ENCODE peak calls at places on chromosomes 13 and 19, in eight cellular contexts. O is adrenal gland, V is nephron progenitor cell, G is HCT116, S is foreskin fibroblast, F is lower leg skin, H is AG09319, M is WTC11. T is an unnamed sample.
A peak's percentile ranks its signal among the peaks of the same experiment; 100 is the strongest.

GRCh38 chr13:66992183-66992582 is 238.0 kb downstream of the PCDH9 start:
- DNase-seq in S (peak; percentile 31), M (no peak), H (no peak), V (no peak), G (no peak), F (no peak), O (no peak), T (no peak)

GRCh38 chr13:21675095-21676007 is 4.5 kb downstream of the FGF9 start:
- DNase-seq in O (peak; percentile 63), G (no peak), V (peak; percentile 55), F (no peak), H (no peak), S (no peak), M (peak; percentile 57), T (no peak)

GRCh38 chr13:50677687-50678463 is 165.6 kb downstream of the DLEU7 start:
- DNase-seq in M (no peak), O (no peak), H (no peak), V (no peak), F (no peak), S (peak; percentile 18), G (no peak), T (no peak)

GRCh38 chr13:27599845-27600553 is 20.3 kb downstream of the LNX2 start:
- DNase-seq in S (peak; percentile 72), F (no peak), O (peak; percentile 41), G (peak; percentile 34), H (no peak), V (no peak), M (no peak), T (no peak)

GRCh38 chr19:347946-348861 is 3.6 kb upstream of the MIER2 start:
- DNase-seq in H (no peak), S (no peak), M (peak; percentile 61), G (no peak), O (no peak), V (no peak), F (no peak), T (no peak)

GRCh38 chr13:55160911-55161310 is 1979.8 kb upstream of the PRR20A start:
- DNase-seq in O (no peak), S (no peak), V (no peak), F (no peak), G (no peak), H (no peak), M (no peak), T (no peak)

GRCh38 chr13:45925151-45925550 is 73.6 kb upstream of the SIAH3 start:
- DNase-seq in S (no peak), M (no peak), O (no peak), F (no peak), V (no peak), H (no peak), G (no peak), T (no peak)

GRCh38 chr19:48171584-48172170 is 1.2 kb downstream of the ZSWIM9 start:
- DNase-seq in F (no peak), S (no peak), O (no peak), H (no peak), M (no peak), V (no peak), G (no peak), T (no peak)

GRCh38 chr19:19900124-19900523 is 622 bp upstream of the ZNF93 start:
- DNase-seq in O (no peak), M (no peak), G (no peak), S (peak; percentile 57), V (no peak), H (peak; percentile 44), F (no peak), T (no peak)

GRCh38 chr13:76696370-76696769 is 189.8 kb downstream of the KCTD12 start:
- DNase-seq in S (no peak), G (no peak), O (no peak), H (no peak), V (no peak), F (no peak), M (no peak), T (no peak)

GRCh38 chr13:107881362-107881761 is 334.0 kb downstream of the LIG4 start:
- DNase-seq in O (no peak), S (no peak), V (no peak), M (no peak), F (no peak), H (no peak), G (no peak), T (no peak)

GRCh38 chr13:46321494-46322225 is 65.4 kb downstream of the RUBCNL start:
- DNase-seq in M (peak; percentile 55), O (peak; percentile 59), G (peak; percentile 39), H (peak; percentile 35), V (peak; percentile 64), S (peak; percentile 42), F (peak; percentile 45), T (no peak)

GRCh38 chr13:37026778-37027177 is 26.2 kb downstream of the EXOSC8 start:
- DNase-seq in H (no peak), V (no peak), S (no peak), M (no peak), F (no peak), O (no peak), G (no peak), T (no peak)

GRCh38 chr19:1812426-1813196 is 535 bp upstream of the ATP8B3 start:
- DNase-seq in M (peak; percentile 97), F (peak; percentile 93), S (peak; percentile 93), V (peak; percentile 95), G (peak; percentile 95), O (peak; percentile 98), H (peak; percentile 88), T (peak; percentile 91)

GRCh38 chr19:982567-983170 is 1.5 kb upstream of the WDR18 start:
- DNase-seq in S (peak; percentile 40), V (peak; percentile 88), H (no peak), G (no peak), F (no peak), O (peak; percentile 62), M (peak; percentile 86), T (no peak)

GRCh38 chr13:26513931-26514330 is 43.6 kb upstream of the WASF3 start:
- DNase-seq in G (no peak), S (no peak), V (no peak), H (no peak), F (no peak), O (no peak), M (no peak), T (no peak)

GRCh38 chr13:112803422-112803821 is 113.6 kb downstream of the ATP11A start:
- DNase-seq in V (no peak), H (no peak), O (no peak), F (no peak), S (no peak), M (no peak), G (no peak), T (no peak)

GRCh38 chr13:39263033-39263432 is 224.8 kb downstream of the NHLRC3 start:
- DNase-seq in M (peak; percentile 54), V (peak; percentile 27), S (no peak), H (no peak), O (peak; percentile 35), G (peak; percentile 24), F (peak; percentile 40), T (no peak)

GRCh38 chr13:21676611-21677021 is 5.7 kb downstream of the FGF9 start:
- DNase-seq in O (no peak), M (peak; percentile 77), S (no peak), V (peak; percentile 53), H (no peak), F (no peak), G (no peak), T (no peak)

GRCh38 chr13:113034451-113035208 is 65.6 kb downstream of the MCF2L start:
- DNase-seq in M (peak; percentile 66), S (peak; percentile 50), G (no peak), F (peak; percentile 47), O (peak; percentile 71), H (peak; percentile 14), V (peak; percentile 57), T (no peak)

GRCh38 chr19:10173527-10173926 is 21.2 kb downstream of the DNMT1 start:
- DNase-seq in H (no peak), S (peak; percentile 45), V (no peak), G (no peak), M (no peak), O (no peak), F (no peak), T (no peak)

GRCh38 chr19:11377237-11377636 is 2.8 kb downstream of the SWSAP1 start:
- DNase-seq in F (peak; percentile 44), G (no peak), V (no peak), M (no peak), O (peak; percentile 77), S (peak; percentile 78), H (peak; percentile 45), T (no peak)

GRCh38 chr19:18274776-18275356 is 614 bp upstream of the IQCN start:
- DNase-seq in V (no peak), F (peak; percentile 77), M (no peak), G (no peak), S (peak; percentile 88), O (peak; percentile 96), H (peak; percentile 73), T (peak; percentile 92)

GRCh38 chr13:22801402-22802003 is 379.3 kb upstream of the SGCG start:
- DNase-seq in F (no peak), S (no peak), V (no peak), M (no peak), G (no peak), H (no peak), O (no peak), T (no peak)
- TF ChIP-seq CTCF in F (no peak), S (no peak), V (peak; percentile 41), M (no peak), G (peak; percentile 39), H (peak; percentile 15), O (peak; percentile 58), T (no peak)

GRCh38 chr19:4264812-4265211 is 14.3 kb upstream of the SHD start:
- DNase-seq in H (no peak), F (no peak), G (no peak), M (no peak), S (no peak), O (no peak), V (no peak), T (no peak)

GRCh38 chr19:4268816-4269430 is 10.1 kb upstream of the SHD start:
- DNase-seq in S (no peak), G (no peak), V (no peak), M (no peak), F (no peak), H (no peak), O (no peak), T (no peak)

GRCh38 chr19:4267101-4267900 is 11.8 kb upstream of the SHD start:
- DNase-seq in M (peak; percentile 88), G (peak; percentile 75), S (peak; percentile 19), V (peak; percentile 80), F (peak; percentile 35), O (peak; percentile 48), H (no peak), T (no peak)

GRCh38 chr19:4266253-4267000 is 12.6 kb upstream of the SHD start:
- DNase-seq in H (no peak), O (no peak), V (no peak), M (no peak), S (no peak), G (no peak), F (no peak), T (no peak)

GRCh38 chr19:4267901-4268815 is 10.9 kb upstream of the SHD start:
- DNase-seq in V (no peak), H (no peak), S (no peak), F (no peak), G (no peak), O (no peak), M (no peak), T (no peak)
- TF ChIP-seq CTCF in V (no peak), H (no peak), S (no peak), F (no peak), G (no peak), O (no peak), M (no peak), T (no peak)

GRCh38 chr19:35959040-35959967 is 23.1 kb downstream of the LRFN3 start:
- DNase-seq in F (no peak), M (peak; percentile 47), S (no peak), V (peak; percentile 49), H (no peak), O (no peak), G (no peak), T (no peak)
- TF ChIP-seq CTCF in F (no peak), M (no peak), S (peak; percentile 16), V (no peak), H (peak; percentile 11), O (no peak), G (peak; percentile 42), T (no peak)

GRCh38 chr19:46017095-46017429 is 5.8 kb downstream of the PGLYRP1 start:
- DNase-seq in G (no peak), V (no peak), F (no peak), H (no peak), M (no peak), O (no peak), S (no peak), T (no peak)
- TF ChIP-seq CTCF in G (no peak), V (no peak), F (no peak), H (no peak), M (no peak), O (no peak), S (no peak), T (peak; percentile 9)